ENCODE peak calls at places on chromosomes 7 and 10, in ten cellular contexts. H is astrocyte of the cerebellum; M is C1 segment of cervical spinal cord; Q is stomach; A is NCI-H1930; I is HuH-7; Y is activated CD4-positive, CD25-positive, alpha-beta regulatory T cell; B is endothelial cell; E is NCI-H748 treated with DMSO at 0.1 percent for 48 hours; O is spleen. U is an unnamed sample.

GRCh38 chr7:99997545-99998137 is 17.8 kb upstream of the ZKSCAN1 start:
- DNase-seq in I (no peak), H (no peak), B (peak), E (peak), O (peak), Y (peak), A (peak), Q (peak), M (no peak), U (peak)

GRCh38 chr7:28961972-28962371 is 3.8 kb upstream of the TRIL start:
- DNase-seq in Q (no peak), A (no peak), I (no peak), Y (no peak), O (no peak), M (no peak), B (no peak), H (no peak), E (no peak), U (no peak)

GRCh38 chr10:129800796-129801340 is 163.2 kb downstream of the EBF3 start:
- DNase-seq in Q (peak), H (no peak), B (no peak), A (no peak), O (no peak), Y (no peak), I (no peak), E (no peak), M (no peak), U (no peak)

GRCh38 chr10:69499726-69500689 is 48.7 kb downstream of the TSPAN15 start:
- DNase-seq in I (no peak), M (no peak), O (peak), A (no peak), Y (no peak), H (no peak), Q (peak), E (no peak), B (no peak), U (no peak)

GRCh38 chr10:103417601-103418000 is 21.2 kb downstream of the PDCD11 start:
- DNase-seq in O (no peak), Q (no peak), I (no peak), M (no peak), Y (no peak), E (no peak), H (no peak), B (no peak), A (no peak), U (no peak)

GRCh38 chr10:3091346-3091787 is 24.0 kb downstream of the PFKP start:
- DNase-seq in Y (no peak), H (peak), E (no peak), O (no peak), A (no peak), B (no peak), I (no peak), M (no peak), Q (peak), U (peak)

GRCh38 chr7:144826248-144826647 is 9.6 kb downstream of the TPK1 start:
- DNase-seq in E (no peak), I (no peak), M (no peak), H (no peak), A (no peak), Q (no peak), B (no peak), O (no peak), Y (no peak), U (no peak)

GRCh38 chr7:110948280-110948679 is 142.6 kb upstream of the LRRN3 start:
- DNase-seq in Y (no peak), B (no peak), Q (no peak), A (no peak), E (no peak), H (no peak), M (no peak), O (no peak), I (no peak), U (no peak)

GRCh38 chr10:21649441-21649872 is 115.4 kb downstream of the MLLT10 start:
- DNase-seq in A (no peak), B (no peak), Q (no peak), E (no peak), O (no peak), M (no peak), I (no peak), H (no peak), Y (no peak), U (no peak)

GRCh38 chr7:41685684-41686083 is 17.2 kb downstream of the INHBA start:
- DNase-seq in Y (no peak), E (no peak), O (no peak), A (no peak), Q (no peak), M (no peak), B (no peak), I (no peak), H (peak), U (no peak)

GRCh38 chr7:151311294-151311864 is 30.2 kb upstream of the NUB1 start:
- DNase-seq in M (no peak), A (no peak), B (peak), I (no peak), O (no peak), Q (no peak), Y (no peak), E (no peak), H (no peak), U (peak)

GRCh38 chr10:124465003-124465776 is 3.6 kb downstream of the LHPP start:
- DNase-seq in A (no peak), O (peak), Y (no peak), Q (no peak), E (no peak), B (no peak), M (no peak), H (no peak), I (no peak), U (no peak)

GRCh38 chr10:88731296-88731695 is 25.2 kb downstream of the LIPK start:
- DNase-seq in M (no peak), B (no peak), O (peak), H (no peak), Y (no peak), Q (peak), E (no peak), A (no peak), I (no peak), U (no peak)

GRCh38 chr10:102159831-102160230 is 7.6 kb downstream of the NOLC1 start:
- DNase-seq in M (no peak), O (no peak), E (no peak), Q (no peak), B (no peak), A (no peak), Y (no peak), I (no peak), H (no peak), U (no peak)

GRCh38 chr7:466465-467191 is 53.0 kb downstream of the PDGFA start:
- DNase-seq in A (no peak), B (no peak), Q (no peak), Y (no peak), O (peak), M (no peak), E (no peak), H (no peak), I (no peak), U (peak)

GRCh38 chr7:29883462-29884398 is 77.4 kb downstream of the WIPF3 start:
- DNase-seq in A (no peak), E (peak), Q (peak), Y (no peak), B (no peak), I (no peak), O (no peak), H (no peak), M (no peak), U (no peak)

GRCh38 chr7:81447351-81447952 is 322.4 kb downstream of the HGF start:
- DNase-seq in M (no peak), H (peak), O (no peak), A (peak), Q (no peak), Y (no peak), B (peak), I (peak), E (peak), U (no peak)

GRCh38 chr10:117429644-117430043 is 54.4 kb upstream of the PDZD8 start:
- DNase-seq in Y (no peak), O (no peak), A (no peak), E (no peak), H (no peak), Q (no peak), I (no peak), M (no peak), B (no peak), U (no peak)

GRCh38 chr10:78783753-78784152 is 285.0 kb upstream of the ZMIZ1 start:
- DNase-seq in O (peak), M (no peak), E (no peak), I (no peak), Q (no peak), B (no peak), H (no peak), Y (no peak), A (no peak), U (peak)

GRCh38 chr7:23335621-23336020 is 36.5 kb downstream of the MALSU1 start:
- DNase-seq in O (no peak), H (no peak), A (no peak), B (no peak), Q (no peak), Y (no peak), E (no peak), I (no peak), M (no peak), U (no peak)

GRCh38 chr10:70417568-70417967 is 13.6 kb downstream of the EIF4EBP2 start:
- DNase-seq in E (no peak), Y (no peak), Q (no peak), B (no peak), M (no peak), H (no peak), I (no peak), O (no peak), A (no peak), U (no peak)

GRCh38 chr7:949021-949934 is 5.2 kb downstream of the ADAP1 start:
- DNase-seq in E (no peak), Y (no peak), B (no peak), O (peak), I (no peak), A (no peak), M (no peak), H (no peak), Q (peak), U (peak)

GRCh38 chr10:82981137-82981723 is 1106.2 kb downstream of the NRG3 start:
- DNase-seq in A (no peak), M (no peak), Q (no peak), B (no peak), Y (no peak), H (peak), I (no peak), E (no peak), O (no peak), U (no peak)

GRCh38 chr10:77724820-77725219 is 87.2 kb upstream of the KCNMA1 start:
- DNase-seq in I (no peak), Y (no peak), H (no peak), O (no peak), M (no peak), Q (no peak), B (no peak), A (no peak), E (no peak), U (no peak)

GRCh38 chr10:71307469-71308085 is 11.5 kb upstream of the SLC29A3 start:
- DNase-seq in E (no peak), A (no peak), I (no peak), B (no peak), Y (no peak), Q (no peak), O (no peak), M (no peak), H (no peak), U (no peak)

GRCh38 chr10:31602541-31603244 is 283.7 kb downstream of the ZEB1 start:
- DNase-seq in E (no peak), Y (no peak), H (no peak), A (peak), M (peak), I (peak), O (peak), Q (peak), B (peak), U (peak)

GRCh38 chr7:84663224-84663623 is 468.6 kb upstream of the SEMA3A start:
- DNase-seq in E (no peak), I (no peak), M (no peak), O (no peak), H (no peak), B (no peak), Q (no peak), A (no peak), Y (no peak), U (no peak)

GRCh38 chr10:126536148-126536547 is 134.3 kb downstream of the C10orf90 start:
- DNase-seq in E (no peak), H (no peak), A (no peak), Y (no peak), M (no peak), O (no peak), I (no peak), B (peak), Q (no peak), U (no peak)

GRCh38 chr7:26862806-26863205 is 1.6 kb downstream of the SKAP2 start:
- DNase-seq in M (no peak), E (no peak), H (no peak), I (no peak), O (no peak), Q (no peak), B (no peak), A (no peak), Y (no peak), U (no peak)

GRCh38 chr7:104862719-104863118 is 151.3 kb upstream of the KMT2E start:
- DNase-seq in Q (no peak), O (no peak), Y (no peak), B (peak), M (no peak), H (no peak), E (no peak), A (peak), I (peak), U (no peak)